ENCODE peak calls at places on chromosomes 2 and 18, in six cellular contexts. U is NCI-H2107; T is EH; D is stimulated activated CD4-positive, alpha-beta T cell treated with anti-CD3 and anti-CD28 coated beads, Interleukin-1b, Interleukin-23, amount 100 ng/mL, for 4 hours; P is K562; Z is glutamatergic neuron. B is an unnamed sample.

GRCh38 chr18:56374005-56374655 is 264.3 kb downstream of the TXNL1 start:
- DNase-seq in U (no peak), T (peak; percentile 35), D (no peak), P (no peak), Z (no peak), B (peak; percentile 29)

GRCh38 chr2:169438476-169438875 is 40.8 kb upstream of the BBS5 start:
- DNase-seq in U (no peak), T (no peak), D (no peak), P (no peak), Z (no peak), B (no peak)

GRCh38 chr2:30422437-30422805 is 24.6 kb upstream of the LCLAT1 start:
- DNase-seq in U (peak; percentile 6), T (peak; percentile 72), D (peak; percentile 59), P (no peak), Z (no peak), B (peak; percentile 87)

GRCh38 chr2:31067259-31067658 is 71.0 kb downstream of the GALNT14 start:
- DNase-seq in U (no peak), T (peak; percentile 27), D (no peak), P (peak; percentile 12), Z (no peak), B (no peak)

GRCh38 chr2:25405871-25406270 is 64.1 kb upstream of the DNMT3A start:
- DNase-seq in U (no peak), T (no peak), D (no peak), P (no peak), Z (no peak), B (no peak)

GRCh38 chr2:97718051-97718882 is 4.9 kb downstream of the ZAP70 start:
- DNase-seq in U (no peak), T (no peak), D (peak; percentile 49), P (no peak), Z (no peak), B (no peak)

GRCh38 chr2:76050196-76050595 is 339.5 kb upstream of the GCFC2 start:
- DNase-seq in U (no peak), T (no peak), D (no peak), P (no peak), Z (no peak), B (no peak)

GRCh38 chr2:133871810-133872209 is 303.5 kb upstream of the NCKAP5 start:
- DNase-seq in U (no peak), T (peak; percentile 25), D (no peak), P (no peak), Z (no peak), B (peak; percentile 13)

GRCh38 chr2:20539776-20540586 is 93.1 kb downstream of the RHOB start:
- DNase-seq in U (no peak), T (peak; percentile 11), D (no peak), P (peak; percentile 27), Z (no peak), B (peak; percentile 77)

GRCh38 chr2:239467281-239467955 is 66.6 kb upstream of the HDAC4 start:
- DNase-seq in U (no peak), T (no peak), D (no peak), P (no peak), Z (no peak), B (no peak)

GRCh38 chr18:27109403-27109802 is 75.7 kb downstream of the CHST9 start:
- DNase-seq in U (no peak), T (no peak), D (no peak), P (no peak), Z (no peak), B (no peak)

GRCh38 chr2:214808961-214809750 is at the start of gene BARD1:
- DNase-seq in U (no peak), T (peak; percentile 73), D (peak; percentile 36), P (peak; percentile 17), Z (peak; percentile 54), B (peak; percentile 84)

GRCh38 chr2:45691152-45691551 is 39.7 kb downstream of the PRKCE start:
- DNase-seq in U (no peak), T (no peak), D (no peak), P (no peak), Z (no peak), B (no peak)

GRCh38 chr2:199303814-199304213 is 153.9 kb downstream of the SATB2 start:
- DNase-seq in U (no peak), T (peak; percentile 99), D (no peak), P (no peak), Z (no peak), B (peak; percentile 99)

GRCh38 chr2:101679037-101679726 is 18.3 kb upstream of the MAP4K4 start:
- DNase-seq in U (no peak), T (peak; percentile 86), D (no peak), P (no peak), Z (no peak), B (peak; percentile 79)

GRCh38 chr2:25651066-25651465 is 22.3 kb downstream of the DTNB start:
- DNase-seq in U (no peak), T (peak; percentile 75), D (no peak), P (no peak), Z (no peak), B (peak; percentile 58)

GRCh38 chr18:77899972-77900754 is 650.5 kb downstream of the GALR1 start:
- DNase-seq in U (peak; percentile 80), T (no peak), D (peak; percentile 43), P (peak; percentile 74), Z (peak; percentile 73), B (peak; percentile 72)

GRCh38 chr2:212494413-212495020 is 44.1 kb downstream of the ERBB4 start:
- DNase-seq in U (no peak), T (no peak), D (no peak), P (no peak), Z (no peak), B (peak; percentile 35)

GRCh38 chr2:119311371-119311770 is 55.3 kb downstream of the C2orf76 start:
- DNase-seq in U (no peak), T (no peak), D (no peak), P (no peak), Z (no peak), B (no peak)

GRCh38 chr2:120606931-120607330 is 128.7 kb upstream of the GLI2 start:
- DNase-seq in U (no peak), T (no peak), D (no peak), P (no peak), Z (peak; percentile 14), B (peak; percentile 56)

GRCh38 chr2:85400541-85400940 is 9.6 kb downstream of the CAPG start:
- DNase-seq in U (no peak), T (no peak), D (no peak), P (no peak), Z (no peak), B (no peak)

GRCh38 chr2:45004569-45005181 is 4.6 kb downstream of the SIX2 start:
- DNase-seq in U (no peak), T (no peak), D (no peak), P (no peak), Z (peak; percentile 25), B (peak; percentile 35)

GRCh38 chr2:149029312-149029965 is 9.1 kb upstream of the LYPD6B start:
- DNase-seq in U (no peak), T (no peak), D (no peak), P (no peak), Z (no peak), B (no peak)

GRCh38 chr2:176817061-176817565 is 395.5 kb upstream of the HNRNPA3 start:
- DNase-seq in U (no peak), T (no peak), D (no peak), P (no peak), Z (no peak), B (peak; percentile 24)

GRCh38 chr2:42874838-42875801 is 82.7 kb upstream of the HAAO start:
- DNase-seq in U (no peak), T (no peak), D (no peak), P (no peak), Z (no peak), B (no peak)

GRCh38 chr2:88211809-88212154 is 41.6 kb downstream of the THNSL2 start:
- DNase-seq in U (no peak), T (no peak), D (no peak), P (no peak), Z (no peak), B (no peak)

GRCh38 chr2:30731706-30732105 is 75.5 kb downstream of the CAPN13 start:
- DNase-seq in U (no peak), T (no peak), D (no peak), P (no peak), Z (no peak), B (no peak)

GRCh38 chr2:197675711-197676188 is 363 bp upstream of the RFTN2 start:
- DNase-seq in U (no peak), T (peak; percentile 40), D (no peak), P (no peak), Z (no peak), B (peak; percentile 80)

GRCh38 chr2:39623916-39624315 is 41.8 kb upstream of the TMEM178A start:
- DNase-seq in U (no peak), T (no peak), D (no peak), P (no peak), Z (no peak), B (no peak)

GRCh38 chr2:102473020-102473419 is at the start of gene SLC9A4:
- DNase-seq in U (no peak), T (peak; percentile 46), D (peak; percentile 44), P (peak; percentile 55), Z (peak; percentile 59), B (peak; percentile 44)

GRCh38 chr2:159895258-159896209 is 97.5 kb upstream of the CD302 start:
- DNase-seq in U (no peak), T (peak; percentile 57), D (no peak), P (no peak), Z (no peak), B (peak; percentile 21)

GRCh38 chr2:70730730-70731129 is 37.3 kb downstream of the ADD2 start:
- DNase-seq in U (no peak), T (no peak), D (no peak), P (no peak), Z (no peak), B (no peak)